ENCODE peak calls at places on chromosomes 7 and 10, in five cellular contexts. X is left ventricle myocardium inferior, G is adrenal gland, R is GM12878, A is colonic mucosa. T is an unnamed sample.

GRCh38 chr7:21944616-21945373 is 904 bp downstream of the CDCA7L start:
- DNase-seq in A (peak; percentile 83), X (peak; percentile 42), R (no peak), G (no peak), T (peak; percentile 63)

GRCh38 chr10:48572414-48572813 is 32.5 kb downstream of the ARHGAP22 start:
- DNase-seq in G (no peak), X (no peak), R (no peak), A (no peak), T (no peak)

GRCh38 chr10:67386260-67386659 is 309.7 kb downstream of the CTNNA3 start:
- DNase-seq in X (no peak), A (no peak), G (no peak), R (no peak), T (no peak)

GRCh38 chr10:127408115-127408710 is 140.9 kb upstream of the NPS start:
- DNase-seq in A (no peak), X (no peak), G (no peak), R (no peak), T (no peak)

GRCh38 chr7:17009007-17009719 is 127.4 kb upstream of the AGR3 start:
- DNase-seq in G (no peak), R (no peak), X (no peak), A (no peak), T (peak; percentile 58)

GRCh38 chr10:26483554-26483953 is 45.4 kb downstream of the APBB1IP start:
- DNase-seq in G (no peak), A (no peak), R (no peak), X (no peak), T (no peak)

GRCh38 chr10:77455538-77455937 is 182.1 kb downstream of the KCNMA1 start:
- DNase-seq in G (peak; percentile 68), X (no peak), R (no peak), A (no peak), T (no peak)

GRCh38 chr7:70322786-70323185 is 724.5 kb downstream of the AUTS2 start:
- DNase-seq in R (no peak), A (no peak), X (no peak), G (no peak), T (no peak)

GRCh38 chr10:33783557-33783956 is 449.1 kb upstream of the NRP1 start:
- DNase-seq in R (no peak), G (no peak), A (no peak), X (no peak), T (no peak)

GRCh38 chr10:128470302-128470962 is 344.2 kb upstream of the MKI67 start:
- DNase-seq in X (no peak), A (no peak), R (no peak), G (no peak), T (no peak)

GRCh38 chr7:139340808-139341057 is 404 bp upstream of the FMC1 start:
- DNase-seq in X (no peak), A (no peak), G (no peak), R (no peak), T (no peak)

GRCh38 chr10:60914676-60915075 is 29.3 kb downstream of the RHOBTB1 start:
- DNase-seq in A (no peak), X (no peak), G (peak; percentile 38), R (no peak), T (no peak)

GRCh38 chr10:121288011-121288410 is 310.2 kb downstream of the FGFR2 start:
- DNase-seq in A (no peak), X (no peak), G (no peak), R (no peak), T (no peak)

GRCh38 chr7:98469088-98469487 is 68.2 kb upstream of the BAIAP2L1 start:
- DNase-seq in A (no peak), X (no peak), R (no peak), G (no peak), T (no peak)

DNA sequence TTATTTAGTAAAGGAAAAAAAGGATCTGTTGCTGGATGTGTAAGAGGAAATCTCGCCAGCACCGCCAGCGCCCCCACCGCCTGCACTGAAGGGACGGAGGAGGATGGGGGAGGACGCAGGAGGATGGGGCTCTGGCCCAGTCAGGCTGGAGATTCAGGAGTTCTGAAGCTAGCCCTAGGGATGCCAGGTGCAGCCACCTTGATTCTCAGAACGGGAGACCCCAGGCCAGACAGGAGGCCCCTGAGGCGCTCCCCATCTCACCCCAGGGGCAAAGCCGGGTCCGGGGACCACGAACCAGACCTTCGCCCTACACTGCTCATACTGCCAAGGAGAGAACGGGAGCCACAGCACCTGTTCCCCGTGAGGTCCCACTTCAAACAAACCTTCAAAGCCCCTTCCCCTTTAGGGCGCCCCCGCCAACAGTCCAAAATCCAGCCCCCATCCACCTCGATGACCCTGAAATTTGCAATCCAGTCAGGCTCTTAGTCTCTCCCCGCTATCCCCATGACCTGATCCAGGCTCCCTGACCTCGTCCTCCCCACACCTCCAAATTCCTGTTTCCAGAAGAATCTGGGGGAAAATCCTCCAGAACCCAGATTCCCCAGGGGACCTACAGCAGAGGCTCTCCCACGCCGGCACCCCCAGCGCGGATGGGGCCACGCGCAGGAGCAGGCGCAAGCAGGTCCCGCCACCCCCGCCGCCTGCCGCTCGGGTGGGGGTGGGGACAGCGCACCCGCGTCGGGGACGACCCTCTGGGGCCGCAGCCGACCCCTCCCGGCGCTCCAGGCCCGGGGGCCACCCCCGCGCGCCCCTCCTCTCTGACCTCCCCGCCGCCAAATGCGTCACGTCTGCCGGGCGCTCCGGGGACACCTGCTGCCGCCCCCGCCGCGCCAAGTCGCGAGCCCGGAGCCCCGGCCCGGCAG is 929 bp downstream of the CAMK2B start:
- DNase-seq in R (no peak), X (no peak), A (no peak), G (no peak), T (no peak)
- H3K4me3 ChIP-seq in R (no peak overlapping the region), X (peak overlapping the region; percentile 68), A (no peak overlapping the region), G (no peak overlapping the region), T (no peak overlapping the region)

GRCh38 chr10:115903845-115904244 is 369.2 kb downstream of the GFRA1 start:
- DNase-seq in G (no peak), A (no peak), R (no peak), X (no peak), T (no peak)
- TF ChIP-seq CTCF in G (no peak), A (no peak), R (no peak), X (no peak), T (no peak)

GRCh38 chr7:113796557-113796956 is 122.3 kb downstream of the PPP1R3A start:
- DNase-seq in G (no peak), R (no peak), X (no peak), A (no peak), T (no peak)
- H3K4me3 ChIP-seq in G (no peak overlapping the region), R (no peak overlapping the region), X (no peak overlapping the region), A (no peak overlapping the region), T (no peak overlapping the region)

GRCh38 chr7:32206987-32207386 is 136.8 kb upstream of the PDE1C start:
- DNase-seq in X (peak; percentile 19), R (no peak), A (no peak), G (no peak), T (no peak)
- TF ChIP-seq CTCF in X (peak; percentile 55), R (no peak), A (no peak), G (no peak), T (no peak)

DNA sequence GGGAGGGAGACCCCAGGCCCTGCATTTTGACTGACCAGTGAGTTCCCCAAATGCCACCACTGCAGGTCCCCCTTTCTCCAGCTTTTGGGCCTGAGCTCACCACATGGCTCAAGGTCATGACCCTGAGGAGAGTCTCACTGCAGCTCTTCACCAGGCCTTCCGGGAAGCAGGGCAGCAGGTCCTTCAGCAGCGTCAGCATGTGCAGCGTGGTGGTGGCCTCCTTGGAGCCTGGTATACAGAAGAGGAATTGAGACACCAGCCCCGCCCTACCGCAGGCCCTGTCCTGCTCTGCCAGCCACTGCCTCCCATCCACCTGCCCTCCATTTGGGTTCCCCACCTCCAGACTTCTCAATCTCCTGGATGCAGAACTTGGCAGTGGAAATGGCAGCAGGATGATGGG is 13.0 kb downstream of the RRP12 start:
- DNase-seq in A (no peak), X (no peak), G (peak; percentile 38), R (no peak), T (no peak)
- H3K4me3 ChIP-seq in A (no peak overlapping the region), X (no peak overlapping the region), G (no peak overlapping the region), R (no peak overlapping the region), T (no peak overlapping the region)

GRCh38 chr10:117074621-117075020 is 63.4 kb downstream of the VAX1 start:
- DNase-seq in A (peak; percentile 31), R (no peak), G (no peak), X (no peak), T (no peak)
- TF ChIP-seq CTCF in A (peak; percentile 21), R (no peak), G (no peak), X (no peak), T (no peak)

GRCh38 chr10:12703813-12704212 is 297.7 kb downstream of the CCDC3 start:
- DNase-seq in X (no peak), R (no peak), G (no peak), A (no peak), T (no peak)
- H3K4me3 ChIP-seq in X (no peak overlapping the region), R (no peak overlapping the region), G (no peak overlapping the region), A (no peak overlapping the region), T (no peak overlapping the region)

T was measured in GM12865.